ENCODE peak calls at places on chromosomes 13 and 19, in nine cellular contexts. P, K, M, C, V, A, S, N and G are unnamed samples.

GRCh38 chr13:32535748-32536147 is 2.8 kb downstream of the N4BP2L2 start:
- DNase-seq in P (no peak), K (no peak), M (no peak), C (no peak), V (no peak), A (no peak), S (no peak), N (no peak), G (no peak)

GRCh38 chr19:18388328-18389094 is 2.6 kb downstream of the GDF15 start:
- DNase-seq in P (peak; percentile 93), K (peak; percentile 86), M (peak; percentile 69), C (peak; percentile 77), V (peak; percentile 71), A (peak; percentile 88), S (no peak), N (no peak), G (peak; percentile 94)

GRCh38 chr13:44385401-44385800 is 11.8 kb downstream of the SERP2 start:
- DNase-seq in P (no peak), K (no peak), M (no peak), C (no peak), V (no peak), A (no peak), S (no peak), N (no peak), G (no peak)

GRCh38 chr19:44356383-44357111 is at the start of gene ZNF112:
- DNase-seq in P (peak; percentile 73), K (peak; percentile 87), M (peak; percentile 82), C (peak; percentile 52), V (peak; percentile 82), A (peak; percentile 96), S (peak; percentile 91), N (peak; percentile 90), G (no peak)

GRCh38 chr13:34878354-34878753 is 63.7 kb upstream of the NBEA start:
- DNase-seq in P (no peak), K (no peak), M (no peak), C (no peak), V (no peak), A (no peak), S (no peak), N (no peak), G (no peak)

GRCh38 chr13:97026759-97027555 is 32.7 kb upstream of the OXGR1 start:
- DNase-seq in P (peak; percentile 18), K (no peak), M (no peak), C (no peak), V (no peak), A (no peak), S (no peak), N (no peak), G (no peak)

GRCh38 chr13:114130708-114131580 is 1.5 kb downstream of the RASA3 start:
- DNase-seq in P (peak; percentile 56), K (no peak), M (no peak), C (peak; percentile 71), V (peak; percentile 41), A (peak; percentile 55), S (peak; percentile 91), N (peak; percentile 93), G (no peak)

GRCh38 chr13:85241045-85241444 is 558.2 kb downstream of the SLITRK6 start:
- DNase-seq in P (no peak), K (no peak), M (no peak), C (no peak), V (no peak), A (no peak), S (peak; percentile 44), N (peak; percentile 40), G (no peak)

GRCh38 chr13:112720251-112720650 is 30.4 kb downstream of the ATP11A start:
- DNase-seq in P (no peak), K (no peak), M (no peak), C (no peak), V (no peak), A (no peak), S (no peak), N (no peak), G (no peak)

GRCh38 chr13:110307697-110308376 is 753 bp downstream of the COL4A2 start:
- DNase-seq in P (no peak), K (peak; percentile 78), M (no peak), C (no peak), V (no peak), A (peak; percentile 49), S (peak; percentile 59), N (no peak), G (no peak)

DNA sequence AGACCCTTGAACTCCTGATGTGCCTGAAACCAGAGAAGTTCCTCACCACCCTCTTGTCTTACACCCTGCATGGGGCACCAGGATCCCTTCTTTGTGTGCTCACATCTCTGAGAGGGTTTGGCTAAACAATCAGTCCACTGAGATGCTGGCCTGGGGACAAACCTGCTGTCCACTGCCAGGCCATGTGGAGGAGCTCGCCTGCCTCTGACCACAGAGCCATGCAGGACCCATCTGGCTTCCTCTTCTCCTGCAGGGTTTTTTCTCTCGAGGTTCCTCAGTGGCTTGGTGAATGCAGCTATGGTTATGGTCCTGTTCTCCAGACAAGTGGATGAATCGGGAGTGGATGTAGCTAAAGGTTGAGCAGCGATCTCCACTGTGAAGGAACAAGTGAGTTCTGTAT is 49.1 kb upstream of the MEDAG start:
- DNase-seq in P (no peak), K (no peak), M (no peak), C (no peak), V (no peak), A (no peak), S (no peak), N (no peak), G (no peak)
- TF ChIP-seq CTCF in P (no peak), K (no peak), M (no peak), C (no peak), V (no peak), A (no peak), S (no peak), N (peak; percentile 35), G (no peak)

GRCh38 chr13:91017669-91018053 is 329.8 kb upstream of the MIR17HG start:
- DNase-seq in P (no peak), K (no peak), M (peak; percentile 20), C (no peak), V (no peak), A (peak; percentile 44), S (no peak), N (no peak), G (no peak)
- TF ChIP-seq CTCF in P (peak; percentile 20), K (no peak), M (no peak), C (no peak), V (no peak), A (peak; percentile 3), S (no peak), N (no peak), G (no peak)

GRCh38 chr13:103273825-103274224 is 207.6 kb upstream of the SLC10A2 start:
- DNase-seq in P (no peak), K (no peak), M (no peak), C (no peak), V (no peak), A (no peak), S (no peak), N (no peak), G (no peak)

GRCh38 chr13:103275079-103275478 is 208.9 kb upstream of the SLC10A2 start:
- DNase-seq in P (no peak), K (no peak), M (no peak), C (no peak), V (no peak), A (no peak), S (no peak), N (no peak), G (no peak)

GRCh38 chr13:103277099-103277498 is 210.9 kb upstream of the SLC10A2 start:
- DNase-seq in P (no peak), K (no peak), M (no peak), C (no peak), V (no peak), A (no peak), S (no peak), N (no peak), G (no peak)

GRCh38 chr13:103275708-103276107 is 209.5 kb upstream of the SLC10A2 start:
- DNase-seq in P (no peak), K (no peak), M (no peak), C (no peak), V (no peak), A (no peak), S (no peak), N (no peak), G (no peak)

DNA sequence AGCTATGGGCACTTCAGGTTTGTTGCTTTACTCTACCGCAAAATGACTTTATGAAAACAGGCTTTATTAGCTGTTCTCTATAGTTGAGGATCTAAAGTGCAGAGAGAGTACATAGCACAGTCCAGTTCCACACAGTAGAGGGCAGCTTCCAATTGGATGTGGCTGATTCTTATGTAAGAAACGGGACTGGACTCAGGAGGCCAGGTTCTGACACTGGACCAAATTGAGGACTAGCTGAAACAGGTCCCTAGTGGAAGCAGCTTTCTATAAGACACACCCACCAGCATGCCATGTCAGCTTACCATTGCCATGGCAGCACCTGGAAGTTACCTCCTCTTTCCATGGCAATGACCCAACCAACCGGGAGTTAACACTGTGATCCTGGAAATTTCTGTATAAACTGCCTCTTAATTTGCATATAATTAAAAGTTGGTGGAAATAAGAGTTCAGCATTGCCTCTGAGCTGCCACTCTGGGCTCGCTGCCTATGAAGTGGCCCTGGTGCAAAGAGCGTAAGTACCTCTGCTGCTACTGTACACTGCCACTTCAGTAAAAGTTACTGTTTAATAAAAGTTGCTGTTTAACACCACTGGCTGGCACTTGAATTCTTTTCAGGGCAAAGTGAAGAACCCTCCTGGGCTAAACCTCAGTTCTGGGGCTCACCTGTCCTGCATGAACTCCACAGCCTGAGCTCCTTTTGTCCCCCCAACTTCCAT is 211.9 kb upstream of the SLC10A2 start:
- DNase-seq in P (no peak), K (no peak), M (no peak), C (no peak), V (no peak), A (no peak), S (no peak), N (no peak), G (no peak)
- TF ChIP-seq CTCF in P (no peak), K (no peak), M (no peak), C (no peak), V (no peak), A (no peak), S (no peak), N (no peak), G (no peak)

GRCh38 chr19:42424345-42424707 is 2.9 kb downstream of the LIPE start:
- DNase-seq in P (no peak), K (no peak), M (no peak), C (no peak), V (no peak), A (no peak), S (no peak), N (no peak), G (no peak)

GRCh38 chr19:42422576-42423461 is 4.4 kb downstream of the LIPE start:
- DNase-seq in P (peak; percentile 50), K (no peak), M (no peak), C (peak; percentile 56), V (no peak), A (peak; percentile 45), S (no peak), N (no peak), G (no peak)

GRCh38 chr19:42423462-42424344 is 3.5 kb downstream of the LIPE start:
- DNase-seq in P (peak; percentile 75), K (peak; percentile 83), M (peak; percentile 80), C (peak; percentile 95), V (peak; percentile 78), A (peak; percentile 93), S (peak; percentile 90), N (peak; percentile 91), G (peak; percentile 87)

GRCh38 chr19:42426643-42427042 is 545 bp downstream of the LIPE start:
- DNase-seq in P (no peak), K (no peak), M (no peak), C (no peak), V (no peak), A (no peak), S (no peak), N (no peak), G (no peak)

GRCh38 chr19:42424712-42425131 is 2.5 kb downstream of the LIPE start:
- DNase-seq in P (no peak), K (no peak), M (no peak), C (no peak), V (no peak), A (peak; percentile 67), S (no peak), N (no peak), G (no peak)
- TF ChIP-seq CTCF in P (no peak), K (no peak), M (peak; percentile 43), C (no peak), V (no peak), A (peak; percentile 69), S (no peak), N (peak; percentile 25), G (peak; percentile 14)